ENCODE peak calls at places on chromosomes 11 and 22, in seven cellular contexts. I is H1, O is IMR-90, U is neuronal stem cell, T is H9, C is mesenchymal stem cell, W is trophoblast cell. L is an unnamed sample.

GRCh38 chr11:57638005-57638760 is 11.5 kb downstream of the YPEL4 start:
- DNase-seq in U (peak; percentile 93), W (no peak), O (peak; percentile 84), T (peak; percentile 95), I (peak; percentile 89), C (peak; percentile 90), L (peak; percentile 99)

GRCh38 chr11:72069787-72070251 is 10.5 kb downstream of the NUMA1 start:
- DNase-seq in I (no peak), W (peak; percentile 87), T (peak; percentile 42), U (no peak), C (peak; percentile 88), O (peak; percentile 84), L (peak; percentile 71)

GRCh38 chr11:35323076-35323868 is 96.1 kb downstream of the SLC1A2 start:
- DNase-seq in U (no peak), T (no peak), C (no peak), I (no peak), W (peak; percentile 44), O (peak; percentile 35), L (no peak)

GRCh38 chr11:12420706-12421105 is 43.3 kb downstream of the PARVA start:
- DNase-seq in T (no peak), I (no peak), W (no peak), U (no peak), C (no peak), O (no peak), L (no peak)

GRCh38 chr11:24453129-24453723 is 43.6 kb upstream of the LUZP2 start:
- DNase-seq in C (no peak), I (no peak), U (no peak), T (no peak), O (peak; percentile 1), W (no peak), L (peak; percentile 10)

GRCh38 chr11:501683-502287 is 5.3 kb downstream of the RNH1 start:
- DNase-seq in W (no peak), O (no peak), I (no peak), T (no peak), C (no peak), U (no peak), L (no peak)

GRCh38 chr11:65945941-65946558 is 770 bp downstream of the TSGA10IP start:
- DNase-seq in W (no peak), T (peak; percentile 75), O (no peak), I (no peak), C (no peak), U (no peak), L (peak; percentile 68)

GRCh38 chr22:31753005-31753633 is 700 bp upstream of the DEPDC5 start:
- DNase-seq in W (peak; percentile 57), C (peak; percentile 46), T (peak; percentile 93), U (peak; percentile 66), O (no peak), I (no peak), L (peak; percentile 93)

GRCh38 chr22:42286205-42286604 is 15.8 kb upstream of the TCF20 start:
- DNase-seq in W (no peak), T (no peak), I (no peak), C (no peak), U (no peak), O (no peak), L (no peak)

GRCh38 chr11:115383431-115383830 is 120.8 kb downstream of the CADM1 start:
- DNase-seq in O (peak; percentile 52), T (no peak), C (no peak), W (no peak), I (no peak), U (no peak), L (no peak)

GRCh38 chr11:66641834-66642233 is 3.3 kb downstream of the RBM4 start:
- DNase-seq in T (no peak), C (no peak), W (no peak), O (no peak), I (no peak), U (no peak), L (no peak)

GRCh38 chr11:74783241-74783871 is 34.7 kb downstream of the RNF169 start:
- DNase-seq in U (no peak), W (peak; percentile 43), T (no peak), O (peak; percentile 76), C (peak; percentile 66), I (no peak), L (no peak)

GRCh38 chr11:95923730-95924413 is at the start of gene MTMR2:
- DNase-seq in O (peak; percentile 70), U (peak; percentile 76), T (peak; percentile 88), C (peak; percentile 87), I (peak; percentile 38), W (peak; percentile 53), L (peak; percentile 91)

GRCh38 chr11:46306296-46306853 is 28.9 kb downstream of the CREB3L1 start:
- DNase-seq in U (no peak), W (no peak), T (no peak), O (peak; percentile 61), C (peak; percentile 68), I (no peak), L (peak; percentile 45)

GRCh38 chr22:34414467-34415440 is 494.5 kb upstream of the LARGE1 start:
- DNase-seq in C (no peak), W (peak; percentile 12), I (peak; percentile 68), O (no peak), T (peak; percentile 90), U (peak; percentile 87), L (peak; percentile 98)

GRCh38 chr11:83639995-83640758 is 354.0 kb upstream of the CCDC90B start:
- DNase-seq in W (no peak), T (no peak), O (no peak), I (no peak), C (no peak), U (no peak), L (no peak)

GRCh38 chr11:125091247-125091876 is 20.1 kb downstream of the TMEM218 start:
- DNase-seq in U (peak; percentile 71), W (peak; percentile 33), I (peak; percentile 41), O (peak; percentile 77), T (peak; percentile 68), C (peak; percentile 81), L (peak; percentile 87)

GRCh38 chr11:2777871-2778629 is 78.3 kb upstream of the KCNQ1OT1 start:
- DNase-seq in U (no peak), T (peak; percentile 31), C (no peak), O (no peak), I (no peak), W (no peak), L (no peak)

GRCh38 chr22:30865656-30866055 is 102.9 kb downstream of the MORC2 start:
- DNase-seq in C (no peak), W (no peak), O (no peak), T (peak; percentile 18), U (no peak), I (no peak), L (no peak)

GRCh38 chr22:26675687-26676273 is 18.4 kb downstream of the MIAT start:
- DNase-seq in U (no peak), W (no peak), T (no peak), O (no peak), C (no peak), I (no peak), L (no peak)

GRCh38 chr22:38203090-38203810 is 1.5 kb downstream of the MAFF start:
- DNase-seq in C (peak; percentile 56), W (no peak), U (no peak), T (peak; percentile 75), O (peak; percentile 53), I (no peak), L (peak; percentile 48)

GRCh38 chr11:1773131-1773510 is 9.4 kb upstream of the CTSD start:
- DNase-seq in W (no peak), O (no peak), I (no peak), T (no peak), C (no peak), U (no peak), L (no peak)

GRCh38 chr11:15195454-15196200 is 80.9 kb downstream of the INSC start:
- DNase-seq in O (no peak), I (no peak), C (no peak), U (no peak), T (no peak), W (no peak), L (no peak)

GRCh38 chr11:114083256-114084252 is 24.0 kb downstream of the ZBTB16 start:
- DNase-seq in I (no peak), T (no peak), C (no peak), U (no peak), O (no peak), W (no peak), L (no peak)

GRCh38 chr11:114081641-114082414 is 22.3 kb downstream of the ZBTB16 start:
- DNase-seq in T (no peak), W (no peak), I (no peak), U (no peak), C (peak; percentile 84), O (no peak), L (no peak)

GRCh38 chr11:114082415-114082748 is 22.9 kb downstream of the ZBTB16 start:
- DNase-seq in I (no peak), C (peak; percentile 63), W (no peak), U (no peak), T (no peak), O (no peak), L (no peak)

GRCh38 chr11:114084414-114084813 is 24.9 kb downstream of the ZBTB16 start:
- DNase-seq in U (no peak), T (no peak), O (no peak), I (no peak), W (no peak), C (no peak), L (no peak)

GRCh38 chr11:114082767-114083181 is 23.3 kb downstream of the ZBTB16 start:
- DNase-seq in C (no peak), I (no peak), U (no peak), T (no peak), W (no peak), O (no peak), L (no peak)
- H2AK5ac ChIP-seq in C (no peak overlapping the region), I (no peak overlapping the region), U (peak overlapping the region; percentile 6), T (no peak overlapping the region), W (no peak overlapping the region), O (no peak overlapping the region), L (no peak overlapping the region)

GRCh38 chr11:102287963-102288744 is 29.1 kb upstream of the BIRC3 start:
- DNase-seq in T (peak; percentile 46), U (peak; percentile 40), O (peak; percentile 82), I (no peak), W (peak; percentile 65), C (peak; percentile 78), L (peak; percentile 78)
- H2BK120ac ChIP-seq in T (no peak overlapping the region), U (no peak overlapping the region), O (peak overlapping the region; percentile 18), I (no peak overlapping the region), W (peak overlapping the region; percentile 20), C (no peak overlapping the region), L (no peak overlapping the region)

DNA sequence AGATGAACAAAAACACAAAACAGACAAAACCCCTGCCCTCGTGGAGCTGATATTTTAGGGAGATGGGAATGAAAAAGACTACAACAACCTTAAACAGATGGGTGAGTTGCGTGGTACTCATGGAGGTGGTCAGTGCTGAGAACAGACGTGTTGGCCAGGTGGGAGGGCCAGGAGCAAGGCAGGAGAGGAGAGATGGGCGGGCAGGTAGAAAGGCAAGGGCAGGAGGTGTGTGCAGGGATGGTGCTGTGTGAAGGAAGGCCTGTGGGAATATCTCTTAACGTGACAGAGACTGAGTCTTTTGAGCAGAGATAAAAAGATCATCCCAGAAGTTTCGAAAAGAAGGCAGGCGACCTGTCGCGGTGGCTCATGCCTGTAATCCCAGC is 7.0 kb downstream of the GAL start:
- DNase-seq in U (no peak), W (no peak), I (no peak), T (peak; percentile 34), O (no peak), C (no peak), L (peak; percentile 55)
- H2AK5ac ChIP-seq in U (no peak overlapping the region), W (no peak overlapping the region), I (no peak overlapping the region), T (no peak overlapping the region), O (no peak overlapping the region), C (no peak overlapping the region), L (no peak overlapping the region)

GRCh38 chr22:19693981-19694670 is 20.2 kb upstream of the SEPTIN5 start:
- DNase-seq in I (no peak), O (no peak), W (peak; percentile 67), T (no peak), U (no peak), C (no peak), L (no peak)
- H2BK120ac ChIP-seq in I (no peak overlapping the region), O (no peak overlapping the region), W (no peak overlapping the region), T (no peak overlapping the region), U (no peak overlapping the region), C (no peak overlapping the region), L (no peak overlapping the region)

GRCh38 chr11:104061851-104062521 is 25.5 kb downstream of the DDI1 start:
- DNase-seq in W (peak; percentile 3), C (peak; percentile 6), U (no peak), T (no peak), O (peak; percentile 5), I (no peak), L (no peak)
- H2AK5ac ChIP-seq in W (no peak overlapping the region), C (no peak overlapping the region), U (no peak overlapping the region), T (no peak overlapping the region), O (no peak overlapping the region), I (no peak overlapping the region), L (no peak overlapping the region)